ENCODE peak calls at places on chromosome 21, in five cellular contexts. One of them, this sample, is unnamed. For H3K4me1, the result is how much of the 10 kb centered on the place peaks cover.

GRCh38 chr21:14830307-14830706 is 234.5 kb downstream of the NRIP1 start:
- DNase-seq in IMR-90: no peak
- DNase-seq in heart right ventricle: no peak
- DNase-seq in fibroblast of lung: no peak
- DNase-seq in SJSA1: no peak
- DNase-seq in this sample: no peak

GRCh38 chr21:24093032-24093431 is 1514.2 kb downstream of the MRPL39 start:
- DNase-seq in SJSA1: no peak
- DNase-seq in heart right ventricle: no peak
- DNase-seq in IMR-90: no peak
- DNase-seq in fibroblast of lung: no peak
- DNase-seq in this sample: no peak

GRCh38 chr21:38321568-38321967 is 64.8 kb downstream of the KCNJ15 start:
- DNase-seq in fibroblast of lung: no peak
- DNase-seq in heart right ventricle: no peak
- DNase-seq in SJSA1: peak
- DNase-seq in IMR-90: no peak
- DNase-seq in this sample: no peak

GRCh38 chr21:46098303-46099141 is 610 bp downstream of the COL6A2 start:
- DNase-seq in fibroblast of lung: no peak
- DNase-seq in SJSA1: peak
- DNase-seq in IMR-90: no peak
- DNase-seq in heart right ventricle: peak
- DNase-seq in this sample: no peak

GRCh38 chr21:7917729-7918128 is 2603.7 kb upstream of the TPTE start:
- DNase-seq in heart right ventricle: no peak
- DNase-seq in SJSA1: no peak
- DNase-seq in fibroblast of lung: no peak
- DNase-seq in IMR-90: peak
- DNase-seq in this sample: no peak

GRCh38 chr21:16407403-16408279 is 677.9 kb downstream of the USP25 start:
- DNase-seq in fibroblast of lung: peak
- DNase-seq in IMR-90: no peak
- DNase-seq in heart right ventricle: no peak
- DNase-seq in SJSA1: no peak
- DNase-seq in this sample: no peak

GRCh38 chr21:34845521-34846213 is 176.9 kb downstream of the CLIC6 start:
- DNase-seq in fibroblast of lung: peak
- DNase-seq in heart right ventricle: no peak
- DNase-seq in SJSA1: no peak
- DNase-seq in IMR-90: peak
- DNase-seq in this sample: no peak

GRCh38 chr21:39616373-39616772 is 3.6 kb downstream of the B3GALT5 start:
- DNase-seq in IMR-90: no peak
- DNase-seq in SJSA1: no peak
- DNase-seq in heart right ventricle: no peak
- DNase-seq in fibroblast of lung: no peak
- DNase-seq in this sample: no peak

GRCh38 chr21:22516230-22516629 is 1518.0 kb downstream of the NCAM2 start:
- DNase-seq in SJSA1: no peak
- DNase-seq in IMR-90: no peak
- DNase-seq in heart right ventricle: no peak
- DNase-seq in fibroblast of lung: no peak
- DNase-seq in this sample: no peak

GRCh38 chr21:27300770-27301169 is 333.9 kb upstream of the ADAMTS5 start:
- DNase-seq in IMR-90: peak
- DNase-seq in SJSA1: no peak
- DNase-seq in fibroblast of lung: peak
- DNase-seq in heart right ventricle: no peak
- DNase-seq in this sample: no peak

GRCh38 chr21:43318841-43319781 is 107.8 kb downstream of the SIK1 start:
- DNase-seq in IMR-90: peak
- DNase-seq in fibroblast of lung: peak
- DNase-seq in heart right ventricle: peak
- DNase-seq in SJSA1: no peak
- DNase-seq in this sample: no peak

GRCh38 chr21:31124005-31124404 is 85.7 kb upstream of the KRTAP19-8 start:
- DNase-seq in fibroblast of lung: no peak
- DNase-seq in SJSA1: no peak
- DNase-seq in heart right ventricle: no peak
- DNase-seq in IMR-90: no peak
- DNase-seq in this sample: no peak

GRCh38 chr21:35036521-35037383 is 12.3 kb downstream of the RUNX1 start:
- DNase-seq in heart right ventricle: no peak
- DNase-seq in fibroblast of lung: no peak
- DNase-seq in IMR-90: no peak
- DNase-seq in SJSA1: no peak
- DNase-seq in this sample: no peak

GRCh38 chr21:43624343-43624742 is 34.9 kb downstream of the HSF2BP start:
- DNase-seq in fibroblast of lung: no peak
- DNase-seq in IMR-90: no peak
- DNase-seq in SJSA1: no peak
- DNase-seq in heart right ventricle: no peak
- DNase-seq in this sample: no peak

GRCh38 chr21:30463713-30464112 is 16.5 kb downstream of the KRTAP19-1 start:
- DNase-seq in SJSA1: no peak
- DNase-seq in fibroblast of lung: no peak
- DNase-seq in heart right ventricle: no peak
- DNase-seq in IMR-90: no peak
- DNase-seq in this sample: no peak

GRCh38 chr21:46621457-46622182 is 13.9 kb upstream of the PRMT2 start:
- DNase-seq in IMR-90: no peak
- DNase-seq in SJSA1: no peak
- DNase-seq in heart right ventricle: no peak
- DNase-seq in fibroblast of lung: no peak
- DNase-seq in this sample: no peak

GRCh38 chr21:38798481-38798882 is 7.2 kb upstream of the ETS2 start:
- DNase-seq in SJSA1: peak
- DNase-seq in heart right ventricle: no peak
- DNase-seq in IMR-90: no peak
- DNase-seq in fibroblast of lung: peak
- DNase-seq in this sample: peak

GRCh38 chr21:36434144-36434543 is 45.8 kb downstream of the CLDN14 start:
- DNase-seq in IMR-90: no peak
- DNase-seq in fibroblast of lung: no peak
- DNase-seq in heart right ventricle: no peak
- DNase-seq in SJSA1: no peak
- DNase-seq in this sample: no peak

GRCh38 chr21:29305068-29305467 is 6.3 kb downstream of the BACH1 start:
- DNase-seq in SJSA1: no peak
- DNase-seq in heart right ventricle: no peak
- DNase-seq in fibroblast of lung: no peak
- DNase-seq in IMR-90: no peak
- DNase-seq in this sample: no peak

GRCh38 chr21:29302340-29302991 is 3.7 kb downstream of the BACH1 start:
- DNase-seq in SJSA1: no peak
- DNase-seq in fibroblast of lung: peak
- DNase-seq in IMR-90: peak
- DNase-seq in heart right ventricle: no peak
- DNase-seq in this sample: no peak

GRCh38 chr21:29305561-29305960 is 6.8 kb downstream of the BACH1 start:
- DNase-seq in fibroblast of lung: no peak
- DNase-seq in IMR-90: no peak
- DNase-seq in heart right ventricle: no peak
- DNase-seq in SJSA1: no peak
- DNase-seq in this sample: no peak

GRCh38 chr21:29303301-29303700 is 4.6 kb downstream of the BACH1 start:
- DNase-seq in SJSA1: no peak
- DNase-seq in fibroblast of lung: no peak
- DNase-seq in IMR-90: no peak
- DNase-seq in heart right ventricle: no peak
- DNase-seq in this sample: no peak

GRCh38 chr21:29304577-29304976 is 5.9 kb downstream of the BACH1 start:
- DNase-seq in heart right ventricle: no peak
- DNase-seq in SJSA1: no peak
- DNase-seq in fibroblast of lung: peak
- DNase-seq in IMR-90: no peak
- DNase-seq in this sample: no peak
- H3K4me1 ChIP-seq in heart right ventricle: half or more
- H3K4me1 ChIP-seq in SJSA1: half or more
- H3K4me1 ChIP-seq in fibroblast of lung: under half
- H3K4me1 ChIP-seq in IMR-90: under half
- H3K4me1 ChIP-seq in this sample: under half

GRCh38 chr21:44934797-44935532 is 4.9 kb upstream of the SLX9 start:
- DNase-seq in heart right ventricle: no peak
- DNase-seq in IMR-90: no peak
- DNase-seq in SJSA1: no peak
- DNase-seq in fibroblast of lung: no peak
- DNase-seq in this sample: no peak

GRCh38 chr21:44934276-44934675 is 5.6 kb upstream of the SLX9 start:
- DNase-seq in IMR-90: no peak
- DNase-seq in heart right ventricle: no peak
- DNase-seq in SJSA1: no peak
- DNase-seq in fibroblast of lung: no peak
- DNase-seq in this sample: no peak

GRCh38 chr21:44933938-44934260 is 5.9 kb upstream of the SLX9 start:
- DNase-seq in SJSA1: no peak
- DNase-seq in IMR-90: no peak
- DNase-seq in heart right ventricle: no peak
- DNase-seq in fibroblast of lung: no peak
- DNase-seq in this sample: no peak

GRCh38 chr21:44933199-44933937 is 6.5 kb upstream of the SLX9 start:
- DNase-seq in heart right ventricle: no peak
- DNase-seq in IMR-90: no peak
- DNase-seq in SJSA1: no peak
- DNase-seq in fibroblast of lung: no peak
- DNase-seq in this sample: no peak

DNA sequence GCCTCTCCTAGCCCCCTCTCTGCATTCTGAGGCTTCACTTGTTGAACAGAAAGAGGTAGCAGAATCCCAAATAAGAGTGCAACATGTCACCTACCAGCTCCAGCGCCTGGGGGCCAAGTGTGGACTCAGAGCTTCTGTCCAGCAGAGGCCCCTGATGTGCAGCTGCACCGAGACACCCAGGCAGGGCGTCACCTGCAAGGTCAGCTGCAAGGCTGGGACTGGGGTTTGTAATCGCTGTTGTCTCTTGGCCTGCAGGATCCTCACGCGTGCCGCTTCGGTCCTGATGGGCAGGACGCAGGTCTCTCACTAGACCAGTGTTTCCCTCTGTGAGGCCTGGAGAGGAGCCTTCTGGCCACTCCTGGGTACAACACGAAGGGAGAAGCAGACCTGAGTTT is 4.3 kb upstream of the SLX9 start:
- DNase-seq in heart right ventricle: no peak
- DNase-seq in SJSA1: no peak
- DNase-seq in IMR-90: no peak
- DNase-seq in fibroblast of lung: no peak
- DNase-seq in this sample: no peak
- H3K4me1 ChIP-seq in heart right ventricle: under half
- H3K4me1 ChIP-seq in SJSA1: under half
- H3K4me1 ChIP-seq in IMR-90: under half
- H3K4me1 ChIP-seq in fibroblast of lung: under half
- H3K4me1 ChIP-seq in this sample: under half

GRCh38 chr21:17765207-17765606 is 53.9 kb downstream of the C21orf91 start:
- DNase-seq in IMR-90: no peak
- DNase-seq in SJSA1: no peak
- DNase-seq in fibroblast of lung: no peak
- DNase-seq in heart right ventricle: no peak
- DNase-seq in this sample: no peak
- H3K4me1 ChIP-seq in IMR-90: under half
- H3K4me1 ChIP-seq in SJSA1: under half
- H3K4me1 ChIP-seq in fibroblast of lung: under half
- H3K4me1 ChIP-seq in heart right ventricle: under half
- H3K4me1 ChIP-seq in this sample: under half

GRCh38 chr21:41926807-41927171 is 27.0 kb downstream of the C2CD2 start:
- DNase-seq in IMR-90: no peak
- DNase-seq in heart right ventricle: no peak
- DNase-seq in fibroblast of lung: no peak
- DNase-seq in SJSA1: no peak
- DNase-seq in this sample: no peak
- H3K4me1 ChIP-seq in IMR-90: under half
- H3K4me1 ChIP-seq in heart right ventricle: under half
- H3K4me1 ChIP-seq in fibroblast of lung: under half
- H3K4me1 ChIP-seq in SJSA1: under half
- H3K4me1 ChIP-seq in this sample: under half